ENCODE peak calls at places on chromosomes 12 and 14, in four cellular contexts. B, A, M and H are unnamed samples. For H3K4me1 and H3K27me3, the result is how much of the 10 kb centered on the place peaks cover.

GRCh38 chr14:73237219-73237785 is at the start of gene PAPLN:
- DNase-seq in B (no peak), A (no peak), M (peak), H (no peak)

GRCh38 chr12:57815177-57816000 is 3.1 kb downstream of the AVIL start:
- DNase-seq in B (no peak), A (no peak), M (peak), H (no peak)

GRCh38 chr14:34770901-34771300 is 56.5 kb upstream of the CFL2 start:
- DNase-seq in B (no peak), A (no peak), M (no peak), H (no peak)

GRCh38 chr12:57765698-57766463 is 997 bp downstream of the CYP27B1 start:
- DNase-seq in B (no peak), A (no peak), M (no peak), H (no peak)

GRCh38 chr12:62123721-62124203 is 136.4 kb upstream of the USP15 start:
- DNase-seq in B (no peak), A (peak), M (peak), H (no peak)

GRCh38 chr14:28751467-28752058 is 15.0 kb upstream of the FOXG1 start:
- DNase-seq in B (no peak), A (peak), M (peak), H (no peak)

GRCh38 chr14:21521526-21521925 is 4.6 kb downstream of the SALL2 start:
- DNase-seq in B (no peak), A (peak), M (peak), H (no peak)

GRCh38 chr12:30525171-30525570 is 170.5 kb downstream of the IPO8 start:
- DNase-seq in B (no peak), A (no peak), M (no peak), H (no peak)

GRCh38 chr12:46460682-46461215 is 88.2 kb upstream of the SLC38A2 start:
- DNase-seq in B (no peak), A (no peak), M (no peak), H (no peak)

GRCh38 chr12:11717533-11717961 is 68.1 kb downstream of the ETV6 start:
- DNase-seq in B (no peak), A (peak), M (no peak), H (no peak)

GRCh38 chr14:59309291-59309900 is 120.9 kb downstream of the DAAM1 start:
- DNase-seq in B (no peak), A (no peak), M (no peak), H (no peak)

GRCh38 chr14:59306775-59307174 is 118.3 kb downstream of the DAAM1 start:
- DNase-seq in B (no peak), A (peak), M (peak), H (no peak)

GRCh38 chr14:59310644-59311043 is 122.2 kb downstream of the DAAM1 start:
- DNase-seq in B (no peak), A (peak), M (peak), H (no peak)

GRCh38 chr14:59305836-59306555 is 117.5 kb downstream of the DAAM1 start:
- DNase-seq in B (no peak), A (no peak), M (peak), H (no peak)

GRCh38 chr14:59308706-59309105 is 120.2 kb downstream of the DAAM1 start:
- DNase-seq in B (no peak), A (no peak), M (no peak), H (no peak)
- H3K4me1 ChIP-seq in B (half or more), A (under half), M (under half), H (under half)

DNA sequence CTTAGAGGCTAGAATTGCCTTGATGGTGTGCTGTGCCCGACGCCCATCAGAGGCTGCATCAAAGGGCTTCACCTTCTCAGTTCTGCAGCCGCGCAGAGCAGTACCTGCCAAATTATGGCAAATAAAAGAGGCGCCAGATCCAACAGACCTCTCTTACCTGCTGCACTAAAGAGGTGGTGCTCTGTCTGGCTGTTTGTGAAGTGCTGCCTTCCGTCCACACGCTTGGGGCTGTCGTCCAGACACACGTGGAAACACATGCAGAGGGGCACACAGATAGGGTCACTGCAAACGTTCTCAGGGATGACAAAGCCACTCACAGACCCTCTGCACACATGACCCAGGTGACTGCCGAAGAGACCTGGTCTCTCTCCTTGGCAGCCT is 617.5 kb downstream of the VRK1 start:
- DNase-seq in B (no peak), A (no peak), M (no peak), H (no peak)
- H3K27me3 ChIP-seq in B (under half), A (under half), M (half or more), H (under half)

DNA sequence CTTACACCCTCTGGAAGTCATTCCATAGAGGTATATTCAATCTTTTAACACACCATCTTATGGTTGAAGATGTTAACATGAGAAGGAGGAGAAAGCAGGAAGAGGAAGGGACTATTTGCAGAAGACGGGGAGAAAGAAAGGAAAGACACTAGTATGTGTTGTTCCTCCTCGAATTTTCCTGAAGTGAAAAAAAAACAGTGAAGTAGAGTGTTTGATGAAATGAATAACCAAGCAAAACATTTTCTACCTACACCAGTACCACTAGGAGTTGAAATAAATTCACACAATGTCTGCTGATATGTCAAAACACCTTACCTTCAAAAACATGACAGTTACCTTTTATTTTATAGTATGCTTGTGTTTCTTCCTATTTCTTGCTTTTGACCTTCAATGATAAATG is 1.4 kb upstream of the CNOT2 start:
- DNase-seq in B (no peak), A (no peak), M (no peak), H (no peak)
- H3K4me1 ChIP-seq in B (under half), A (under half), M (under half), H (under half)

GRCh38 chr14:52332269-52332668 is 18.2 kb downstream of the PTGER2 start:
- DNase-seq in B (no peak), A (no peak), M (no peak), H (no peak)
- H3K27me3 ChIP-seq in B (under half), A (under half), M (under half), H (under half)

GRCh38 chr14:66509874-66510273 is 1.9 kb downstream of the GPHN start:
- DNase-seq in B (no peak), A (peak), M (no peak), H (no peak)
- H3K4me1 ChIP-seq in B (under half), A (under half), M (under half), H (under half)

GRCh38 chr14:101888182-101888581 is 76.2 kb upstream of the DYNC1H1 start:
- DNase-seq in B (no peak), A (no peak), M (no peak), H (peak)
- H3K27me3 ChIP-seq in B (under half), A (under half), M (under half), H (under half)

GRCh38 chr12:93671044-93671443 is 6.1 kb upstream of the CRADD start:
- DNase-seq in B (no peak), A (no peak), M (no peak), H (no peak)
- H3K4me1 ChIP-seq in B (under half), A (under half), M (under half), H (under half)

DNA sequence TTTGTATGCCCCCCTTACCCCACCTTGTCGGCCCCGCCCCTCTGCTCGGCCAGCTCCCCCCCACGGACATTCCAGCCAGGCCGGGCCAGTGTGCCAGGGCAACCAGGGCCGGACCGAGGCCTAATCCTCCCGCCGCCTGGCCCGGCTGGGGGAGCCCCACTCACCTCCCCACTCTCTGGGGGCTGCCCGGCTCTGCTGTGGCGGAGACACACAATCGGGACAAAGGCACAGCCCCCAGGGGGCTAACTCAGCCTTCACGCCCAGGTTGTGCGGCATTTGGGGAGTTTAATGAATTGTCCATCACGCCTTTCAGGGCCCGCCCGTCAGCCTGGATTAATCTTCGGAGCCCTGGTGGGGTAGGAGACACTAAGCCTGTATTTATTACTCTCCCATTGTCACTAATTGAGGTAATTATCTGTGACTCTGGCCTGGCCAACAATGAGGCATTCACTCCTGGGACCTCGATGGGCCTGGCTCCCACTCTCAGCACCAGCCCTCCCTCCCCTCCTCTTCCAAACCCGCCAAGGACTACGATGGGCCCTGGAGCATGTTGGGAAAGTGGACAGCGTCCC is 8.7 kb downstream of the WNT1 start:
- DNase-seq in B (no peak), A (no peak), M (no peak), H (no peak)
- H3K27me3 ChIP-seq in B (under half), A (half or more), M (under half), H (under half)

DNA sequence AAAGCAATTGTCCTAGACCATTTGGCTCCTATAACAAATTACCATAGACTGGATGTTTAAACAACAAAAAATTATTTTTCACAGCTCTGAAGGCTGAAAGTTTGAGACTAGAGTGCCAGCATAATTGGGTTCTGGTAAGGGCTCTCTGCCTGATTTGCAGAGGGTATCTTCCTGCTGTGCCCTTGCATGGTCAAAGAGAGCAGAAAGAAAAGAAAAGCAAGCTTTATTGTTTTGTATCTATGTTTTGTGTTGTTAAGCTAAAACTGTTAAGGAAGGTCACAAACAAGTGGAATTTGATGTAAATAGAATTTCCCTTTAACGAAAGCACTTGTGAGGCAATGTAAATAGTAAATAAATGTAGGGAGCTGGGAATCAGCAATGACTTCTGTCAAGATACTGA is 1031.0 kb upstream of the ATXN7L3B start:
- DNase-seq in B (no peak), A (no peak), M (no peak), H (no peak)
- H3K4me1 ChIP-seq in B (under half), A (under half), M (under half), H (under half)